ENCODE peak calls at places on chromosomes 2 and 18, in four cellular contexts. One of them, this sample, is unnamed.

GRCh38 chr2:143545059-143545458 is 415.8 kb downstream of the ARHGAP15 start:
- DNase-seq in cardiac muscle cell: no peak
- DNase-seq in Peyer's patch: no peak
- DNase-seq in ovary: no peak
- DNase-seq in this sample: no peak

GRCh38 chr18:35822431-35822830 is 150.0 kb upstream of the RMP24 start:
- DNase-seq in cardiac muscle cell: no peak
- DNase-seq in Peyer's patch: no peak
- DNase-seq in ovary: no peak
- DNase-seq in this sample: no peak

GRCh38 chr2:902584-902983 is 48.1 kb upstream of the SNTG2 start:
- DNase-seq in cardiac muscle cell: no peak
- DNase-seq in ovary: no peak
- DNase-seq in Peyer's patch: no peak
- DNase-seq in this sample: no peak

GRCh38 chr2:127568128-127568527 is 32.6 kb downstream of the MYO7B start:
- DNase-seq in ovary: peak; percentile 13
- DNase-seq in cardiac muscle cell: no peak
- DNase-seq in Peyer's patch: no peak
- DNase-seq in this sample: no peak

GRCh38 chr2:36468463-36469266 is 113.1 kb downstream of the CRIM1 start:
- DNase-seq in cardiac muscle cell: no peak
- DNase-seq in Peyer's patch: no peak
- DNase-seq in ovary: no peak
- DNase-seq in this sample: no peak

GRCh38 chr18:53796042-53796729 is 428.3 kb downstream of the MBD2 start:
- DNase-seq in cardiac muscle cell: no peak
- DNase-seq in Peyer's patch: no peak
- DNase-seq in ovary: no peak
- DNase-seq in this sample: no peak

GRCh38 chr2:28276807-28277206 is 115.9 kb upstream of the FOSL2 start:
- DNase-seq in cardiac muscle cell: no peak
- DNase-seq in Peyer's patch: no peak
- DNase-seq in ovary: no peak
- DNase-seq in this sample: no peak

GRCh38 chr2:227103583-227103982 is 60.4 kb downstream of the COL4A4 start:
- DNase-seq in ovary: no peak
- DNase-seq in cardiac muscle cell: no peak
- DNase-seq in Peyer's patch: no peak
- DNase-seq in this sample: no peak

GRCh38 chr2:74146929-74147728 is 583 bp downstream of the BOLA3 start:
- DNase-seq in Peyer's patch: no peak
- DNase-seq in ovary: no peak
- DNase-seq in cardiac muscle cell: no peak
- DNase-seq in this sample: peak; percentile 32

GRCh38 chr2:42951263-42951938 is 159.0 kb upstream of the HAAO start:
- DNase-seq in cardiac muscle cell: no peak
- DNase-seq in ovary: no peak
- DNase-seq in Peyer's patch: no peak
- DNase-seq in this sample: no peak

GRCh38 chr18:57771183-57771582 is 31.9 kb downstream of the ATP8B1 start:
- DNase-seq in Peyer's patch: no peak
- DNase-seq in ovary: no peak
- DNase-seq in cardiac muscle cell: no peak
- DNase-seq in this sample: peak; percentile 83

GRCh38 chr2:14684516-14684915 is 52.0 kb downstream of the LRATD1 start:
- DNase-seq in ovary: no peak
- DNase-seq in cardiac muscle cell: no peak
- DNase-seq in Peyer's patch: no peak
- DNase-seq in this sample: no peak

GRCh38 chr2:196336715-196337617 is 165.6 kb upstream of the STK17B start:
- DNase-seq in cardiac muscle cell: peak; percentile 32
- DNase-seq in ovary: no peak
- DNase-seq in Peyer's patch: no peak
- DNase-seq in this sample: peak; percentile 41

GRCh38 chr2:152335851-152336102 is 803 bp downstream of the FMNL2 start:
- DNase-seq in Peyer's patch: no peak
- DNase-seq in ovary: peak; percentile 66
- DNase-seq in cardiac muscle cell: no peak
- DNase-seq in this sample: no peak

GRCh38 chr18:79566841-79567370 is 112.7 kb upstream of the CTDP1 start:
- DNase-seq in cardiac muscle cell: no peak
- DNase-seq in ovary: peak; percentile 26
- DNase-seq in Peyer's patch: no peak
- DNase-seq in this sample: peak; percentile 37

GRCh38 chr2:26251893-26252292 is 7.2 kb downstream of the HADHB start:
- DNase-seq in cardiac muscle cell: peak; percentile 20
- DNase-seq in ovary: peak; percentile 53
- DNase-seq in Peyer's patch: no peak
- DNase-seq in this sample: no peak

GRCh38 chr2:143433158-143433557 is 303.9 kb downstream of the ARHGAP15 start:
- DNase-seq in Peyer's patch: no peak
- DNase-seq in ovary: no peak
- DNase-seq in cardiac muscle cell: peak; percentile 7
- DNase-seq in this sample: no peak

GRCh38 chr2:117771969-117772630 is 42.4 kb upstream of the DDX18 start:
- DNase-seq in cardiac muscle cell: peak; percentile 45
- DNase-seq in Peyer's patch: no peak
- DNase-seq in ovary: no peak
- DNase-seq in this sample: no peak

GRCh38 chr2:165293439-165294420 is 54.5 kb downstream of the SCN2A start:
- DNase-seq in ovary: no peak
- DNase-seq in Peyer's patch: peak; percentile 20
- DNase-seq in cardiac muscle cell: peak; percentile 94
- DNase-seq in this sample: peak; percentile 70

GRCh38 chr18:24731158-24731557 is 270.7 kb downstream of the HRH4 start:
- DNase-seq in Peyer's patch: no peak
- DNase-seq in cardiac muscle cell: no peak
- DNase-seq in ovary: no peak
- DNase-seq in this sample: no peak

GRCh38 chr2:189609423-189609816 is 28.8 kb upstream of the SLC40A1 start:
- DNase-seq in ovary: no peak
- DNase-seq in cardiac muscle cell: no peak
- DNase-seq in Peyer's patch: no peak
- DNase-seq in this sample: no peak

GRCh38 chr18:13377496-13377895 is 158.9 kb downstream of the LDLRAD4 start:
- DNase-seq in ovary: no peak
- DNase-seq in cardiac muscle cell: no peak
- DNase-seq in Peyer's patch: peak; percentile 15
- DNase-seq in this sample: no peak

GRCh38 chr18:12035481-12035880 is 54.2 kb downstream of the IMPA2 start:
- DNase-seq in ovary: no peak
- DNase-seq in Peyer's patch: no peak
- DNase-seq in cardiac muscle cell: no peak
- DNase-seq in this sample: no peak

GRCh38 chr2:132538331-132538855 is 121.8 kb downstream of the GPR39 start:
- DNase-seq in cardiac muscle cell: peak; percentile 62
- DNase-seq in Peyer's patch: no peak
- DNase-seq in ovary: no peak
- DNase-seq in this sample: no peak

GRCh38 chr18:43620936-43621335 is 343.6 kb upstream of the SYT4 start:
- DNase-seq in cardiac muscle cell: peak; percentile 65
- DNase-seq in Peyer's patch: no peak
- DNase-seq in ovary: no peak
- DNase-seq in this sample: no peak

GRCh38 chr2:73059106-73059505 is 12.4 kb downstream of the SFXN5 start:
- DNase-seq in cardiac muscle cell: no peak
- DNase-seq in Peyer's patch: no peak
- DNase-seq in ovary: no peak
- DNase-seq in this sample: no peak

GRCh38 chr2:148554459-148555247 is 89.9 kb upstream of the EPC2 start:
- DNase-seq in cardiac muscle cell: no peak
- DNase-seq in ovary: no peak
- DNase-seq in Peyer's patch: no peak
- DNase-seq in this sample: no peak

GRCh38 chr2:40256649-40257048 is 195.2 kb downstream of the SLC8A1 start:
- DNase-seq in Peyer's patch: no peak
- DNase-seq in ovary: no peak
- DNase-seq in cardiac muscle cell: no peak
- DNase-seq in this sample: no peak

GRCh38 chr2:84900951-84901350 is 4.5 kb upstream of the TMSB10 start:
- DNase-seq in ovary: no peak
- DNase-seq in cardiac muscle cell: no peak
- DNase-seq in Peyer's patch: no peak
- DNase-seq in this sample: no peak

DNA sequence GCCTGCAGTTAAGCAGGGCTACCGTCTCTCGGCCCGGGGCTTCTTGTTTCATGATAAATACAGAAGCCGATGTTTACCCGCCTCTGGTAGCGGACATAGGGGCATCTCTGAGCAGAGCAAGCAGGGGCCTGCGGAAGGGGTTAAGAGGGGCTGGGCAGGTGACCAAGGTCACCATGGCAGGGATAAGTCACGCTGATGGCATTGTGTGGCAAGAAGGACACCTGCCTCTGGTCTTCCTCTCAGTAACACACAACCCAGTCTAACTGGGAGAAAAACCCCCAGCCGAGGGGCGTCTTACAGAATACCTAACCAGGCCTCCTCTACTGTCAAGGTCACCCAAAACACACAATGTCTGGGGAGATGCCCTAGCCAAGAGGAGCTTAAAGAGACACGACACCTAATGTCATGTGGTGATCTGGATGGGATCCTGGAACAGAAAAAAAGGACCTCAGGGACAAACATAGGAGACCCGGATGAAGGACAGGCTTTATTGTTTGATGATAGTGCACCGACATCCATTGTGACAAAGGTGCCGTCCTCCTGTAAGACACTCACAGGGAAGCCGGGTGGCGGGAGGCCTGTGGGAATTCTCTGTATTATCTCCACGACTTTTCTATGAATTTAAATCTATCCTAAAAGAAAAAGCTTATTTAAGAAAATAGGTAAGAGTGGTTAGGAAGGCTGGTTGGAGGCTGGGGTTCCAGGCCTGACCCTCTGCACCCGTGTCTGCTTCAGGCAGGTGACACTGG is 24.8 kb downstream of the SH3BP4 start:
- DNase-seq in Peyer's patch: no peak
- DNase-seq in cardiac muscle cell: no peak
- DNase-seq in ovary: no peak
- DNase-seq in this sample: no peak
- H3K4me1 ChIP-seq in Peyer's patch: peaks cover 4% of the 10 kb centered on the region
- H3K4me1 ChIP-seq in cardiac muscle cell: peaks cover 30% of the 10 kb centered on the region
- H3K4me1 ChIP-seq in ovary: peaks cover 34% of the 10 kb centered on the region
- H3K4me1 ChIP-seq in this sample: peaks cover 46% of the 10 kb centered on the region

DNA sequence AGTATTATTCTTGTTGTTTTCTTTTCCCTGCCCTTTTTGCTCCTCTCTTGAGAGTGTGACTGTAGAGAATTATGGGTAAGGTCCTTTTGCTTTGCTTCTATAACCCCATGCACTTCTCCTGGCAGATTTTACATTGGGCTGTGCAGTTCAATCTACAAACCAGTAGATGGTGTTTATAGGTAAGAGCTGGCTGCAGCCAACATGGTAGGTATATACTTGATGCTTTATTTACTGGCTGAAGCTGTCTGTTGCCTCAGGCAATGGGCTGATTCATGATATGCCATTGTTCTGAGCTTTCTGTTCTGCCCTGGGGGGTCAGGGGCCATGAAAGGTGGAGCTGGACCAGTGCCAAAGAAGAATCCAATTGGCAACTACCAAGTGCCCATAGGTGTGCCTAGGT is 48.3 kb upstream of the MYL1 start:
- DNase-seq in ovary: no peak
- DNase-seq in Peyer's patch: no peak
- DNase-seq in cardiac muscle cell: peak; percentile 24
- DNase-seq in this sample: no peak
- TF ChIP-seq CTCF in ovary: no peak
- TF ChIP-seq CTCF in Peyer's patch: no peak
- TF ChIP-seq CTCF in cardiac muscle cell: no peak
- TF ChIP-seq CTCF in this sample: no peak

GRCh38 chr2:9838391-9838790 is 4.9 kb upstream of the TAF1B start:
- DNase-seq in cardiac muscle cell: no peak
- DNase-seq in Peyer's patch: no peak
- DNase-seq in ovary: no peak
- DNase-seq in this sample: no peak

GRCh38 chr2:9836074-9836473 is 7.2 kb upstream of the TAF1B start:
- DNase-seq in ovary: no peak
- DNase-seq in Peyer's patch: no peak
- DNase-seq in cardiac muscle cell: no peak
- DNase-seq in this sample: no peak

GRCh38 chr2:9832586-9832985 is 10.7 kb upstream of the TAF1B start:
- DNase-seq in cardiac muscle cell: no peak
- DNase-seq in ovary: no peak
- DNase-seq in Peyer's patch: no peak
- DNase-seq in this sample: no peak

GRCh38 chr2:9837451-9837850 is 5.8 kb upstream of the TAF1B start:
- DNase-seq in cardiac muscle cell: no peak
- DNase-seq in ovary: no peak
- DNase-seq in Peyer's patch: no peak
- DNase-seq in this sample: no peak

DNA sequence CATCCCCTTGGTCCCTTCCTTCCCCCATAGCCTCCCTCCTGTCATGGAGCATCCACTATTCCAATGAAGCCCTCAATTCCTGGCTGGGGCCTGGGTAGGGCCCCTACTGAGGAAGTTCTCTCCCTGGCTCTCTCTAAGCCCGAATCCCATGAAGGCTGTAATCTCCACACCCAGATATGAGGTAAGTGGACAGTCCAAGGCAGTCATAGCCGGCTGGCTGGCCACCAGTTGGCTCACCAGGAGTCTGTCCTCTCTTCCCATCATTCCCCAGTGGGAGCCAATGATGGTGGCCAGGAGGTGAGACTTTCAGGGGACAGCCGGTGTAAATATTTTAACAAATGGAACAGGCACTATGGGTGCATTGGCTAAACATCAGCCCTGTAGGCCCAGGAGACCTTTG is 6.8 kb upstream of the TAF1B start:
- DNase-seq in ovary: no peak
- DNase-seq in Peyer's patch: no peak
- DNase-seq in cardiac muscle cell: no peak
- DNase-seq in this sample: no peak
- H3K4me3 ChIP-seq in ovary: no peak overlapping the region
- H3K4me3 ChIP-seq in Peyer's patch: no peak overlapping the region
- H3K4me3 ChIP-seq in cardiac muscle cell: no peak overlapping the region
- H3K4me3 ChIP-seq in this sample: no peak overlapping the region

DNA sequence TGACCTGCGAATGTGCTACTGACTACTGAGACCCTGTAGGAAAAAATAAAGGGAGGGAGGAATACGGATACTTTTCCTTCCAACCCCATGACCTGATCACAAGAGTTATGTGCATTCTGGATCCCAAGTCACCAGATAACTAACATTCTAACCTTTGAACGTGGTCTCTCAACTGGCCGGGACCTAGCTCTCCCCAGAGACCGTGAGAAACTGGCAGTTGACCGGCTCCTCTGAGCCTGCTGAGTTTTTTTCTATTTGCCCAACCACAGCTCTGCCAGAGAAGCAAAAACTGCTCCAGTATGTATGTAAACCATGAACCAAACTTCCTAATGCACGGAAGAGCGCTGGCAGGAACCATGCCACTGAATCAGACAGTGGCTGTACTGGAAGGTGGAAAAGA is 47.5 kb upstream of the PTMA start:
- DNase-seq in ovary: no peak
- DNase-seq in cardiac muscle cell: no peak
- DNase-seq in Peyer's patch: no peak
- DNase-seq in this sample: no peak
- H3K4me1 ChIP-seq in ovary: peaks cover 5% of the 10 kb centered on the region
- H3K4me1 ChIP-seq in cardiac muscle cell: peaks cover 7% of the 10 kb centered on the region
- H3K4me1 ChIP-seq in Peyer's patch: peaks cover 4% of the 10 kb centered on the region
- H3K4me1 ChIP-seq in this sample: peaks cover 27% of the 10 kb centered on the region

This sample was measured in mucosa of descending colon.